ENCODE peak calls at places on chromosomes 13 and 19, in four cellular contexts. G is fibroblast of gingiva; X is stimulated activated CD4-positive, alpha-beta T cell treated with anti-CD3 and anti-CD28 coated beads, Interleukin-15, amount 100 ng/mL, for 1 hour; J is stimulated activated CD8-positive, alpha-beta memory T cell treated with anti-CD3 and anti-CD28 coated beads, Interleukin-15, amount 100 ng/mL, for 48 hours. D is an unnamed sample.
A peak's percentile ranks its signal among the peaks of the same experiment; 100 is the strongest.

GRCh38 chr13:103164239-103164638 is 98.0 kb upstream of the SLC10A2 start:
- DNase-seq in G (no peak), X (no peak), J (no peak), D (no peak)

GRCh38 chr13:72453161-72453560 is 274.3 kb downstream of the MZT1 start:
- DNase-seq in G (no peak), X (no peak), J (no peak), D (no peak)

GRCh38 chr13:113836917-113837553 is 26.8 kb downstream of the GAS6 start:
- DNase-seq in G (peak; percentile 79), X (no peak), J (no peak), D (no peak)

GRCh38 chr19:55084416-55084815 is 8.7 kb downstream of the EPS8L1 start:
- DNase-seq in G (no peak), X (no peak), J (no peak), D (no peak)

GRCh38 chr19:56930647-56931592 is 90.4 kb upstream of the PEG3 start:
- DNase-seq in G (no peak), X (no peak), J (no peak), D (no peak)

GRCh38 chr19:55654833-55655647 is at the start of gene U2AF2:
- DNase-seq in G (peak; percentile 89), X (peak; percentile 98), J (peak; percentile 89), D (peak; percentile 97)

GRCh38 chr13:68078457-68078856 is 848.3 kb upstream of the PCDH9 start:
- DNase-seq in G (no peak), X (no peak), J (no peak), D (no peak)

GRCh38 chr19:40982594-40983101 is 8.4 kb upstream of the CYP2B6 start:
- DNase-seq in G (no peak), X (no peak), J (no peak), D (no peak)

GRCh38 chr13:107275945-107276614 is 708.1 kb upstream of the ARGLU1 start:
- DNase-seq in G (no peak), X (no peak), J (no peak), D (no peak)

GRCh38 chr13:95858286-95859075 is 181.5 kb downstream of the DNAJC3 start:
- DNase-seq in G (no peak), X (no peak), J (no peak), D (no peak)

GRCh38 chr13:26460652-26461051 is 96.8 kb upstream of the WASF3 start:
- DNase-seq in G (no peak), X (no peak), J (no peak), D (no peak)

GRCh38 chr13:87884874-87885273 is 213.7 kb downstream of the SLITRK5 start:
- DNase-seq in G (no peak), X (no peak), J (no peak), D (no peak)

GRCh38 chr19:12733369-12733896 is 1.1 kb downstream of the TRIR start:
- DNase-seq in G (peak; percentile 56), X (peak; percentile 24), J (peak; percentile 54), D (no peak)

GRCh38 chr19:18197306-18197705 is 4.3 kb downstream of the MPV17L2 start:
- DNase-seq in G (no peak), X (no peak), J (no peak), D (no peak)

GRCh38 chr13:27132538-27132937 is 39.1 kb downstream of the USP12 start:
- DNase-seq in G (no peak), X (no peak), J (no peak), D (no peak)

D was measured in type B pancreatic cell.